ENCODE peak calls at places on chromosomes 7 and 10, in ten cellular contexts. One of them, this sample, is unnamed.

GRCh38 chr10:44969854-44970253 is 8.8 kb downstream of the DEPP1 start:
- DNase-seq in fibroblast of villous mesenchyme: no peak
- DNase-seq in Peyer's patch: peak; percentile 48
- DNase-seq in testis: no peak
- DNase-seq in right lobe of liver: peak; percentile 81
- DNase-seq in AG10803: no peak
- DNase-seq in fibroblast of mammary gland: no peak
- DNase-seq in thoracic aorta: no peak
- DNase-seq in PC-3: no peak
- DNase-seq in cardiac fibroblast: no peak
- DNase-seq in this sample: no peak

GRCh38 chr10:76306859-76307258 is 875.4 kb downstream of the LRMDA start:
- DNase-seq in right lobe of liver: no peak
- DNase-seq in testis: no peak
- DNase-seq in fibroblast of mammary gland: peak; percentile 57
- DNase-seq in Peyer's patch: no peak
- DNase-seq in thoracic aorta: no peak
- DNase-seq in AG10803: peak; percentile 85
- DNase-seq in fibroblast of villous mesenchyme: peak; percentile 97
- DNase-seq in cardiac fibroblast: peak; percentile 58
- DNase-seq in PC-3: no peak
- DNase-seq in this sample: peak; percentile 53

GRCh38 chr10:30346135-30346534 is 2.9 kb downstream of the MTPAP start:
- DNase-seq in PC-3: no peak
- DNase-seq in fibroblast of villous mesenchyme: no peak
- DNase-seq in cardiac fibroblast: no peak
- DNase-seq in AG10803: no peak
- DNase-seq in right lobe of liver: no peak
- DNase-seq in testis: no peak
- DNase-seq in thoracic aorta: no peak
- DNase-seq in fibroblast of mammary gland: no peak
- DNase-seq in Peyer's patch: no peak
- DNase-seq in this sample: no peak

GRCh38 chr10:36141786-36142560 is 499.9 kb upstream of the FZD8 start:
- DNase-seq in fibroblast of mammary gland: peak; percentile 12
- DNase-seq in cardiac fibroblast: peak; percentile 26
- DNase-seq in Peyer's patch: no peak
- DNase-seq in right lobe of liver: no peak
- DNase-seq in AG10803: peak; percentile 7
- DNase-seq in PC-3: no peak
- DNase-seq in testis: no peak
- DNase-seq in fibroblast of villous mesenchyme: no peak
- DNase-seq in thoracic aorta: no peak
- DNase-seq in this sample: no peak

GRCh38 chr10:44880090-44880715 is 30.9 kb upstream of the TMEM72 start:
- DNase-seq in testis: no peak
- DNase-seq in AG10803: no peak
- DNase-seq in right lobe of liver: no peak
- DNase-seq in cardiac fibroblast: no peak
- DNase-seq in fibroblast of villous mesenchyme: no peak
- DNase-seq in fibroblast of mammary gland: no peak
- DNase-seq in Peyer's patch: no peak
- DNase-seq in PC-3: no peak
- DNase-seq in thoracic aorta: no peak
- DNase-seq in this sample: no peak

GRCh38 chr10:28125701-28126100 is 126.8 kb upstream of the ODAD2 start:
- DNase-seq in Peyer's patch: no peak
- DNase-seq in fibroblast of villous mesenchyme: peak; percentile 25
- DNase-seq in testis: no peak
- DNase-seq in right lobe of liver: no peak
- DNase-seq in cardiac fibroblast: peak; percentile 28
- DNase-seq in fibroblast of mammary gland: peak; percentile 57
- DNase-seq in AG10803: peak; percentile 89
- DNase-seq in PC-3: peak; percentile 14
- DNase-seq in thoracic aorta: no peak
- DNase-seq in this sample: peak; percentile 24

GRCh38 chr10:123402656-123403055 is 248.5 kb downstream of the BUB3 start:
- DNase-seq in cardiac fibroblast: no peak
- DNase-seq in Peyer's patch: no peak
- DNase-seq in right lobe of liver: no peak
- DNase-seq in fibroblast of mammary gland: no peak
- DNase-seq in AG10803: no peak
- DNase-seq in testis: no peak
- DNase-seq in fibroblast of villous mesenchyme: no peak
- DNase-seq in PC-3: no peak
- DNase-seq in thoracic aorta: no peak
- DNase-seq in this sample: no peak

GRCh38 chr7:116045532-116045931 is 15.0 kb upstream of the TFEC start:
- DNase-seq in right lobe of liver: no peak
- DNase-seq in AG10803: no peak
- DNase-seq in PC-3: no peak
- DNase-seq in cardiac fibroblast: no peak
- DNase-seq in fibroblast of mammary gland: no peak
- DNase-seq in fibroblast of villous mesenchyme: no peak
- DNase-seq in Peyer's patch: no peak
- DNase-seq in testis: no peak
- DNase-seq in thoracic aorta: no peak
- DNase-seq in this sample: no peak

GRCh38 chr7:46545790-46546189 is 624.7 kb upstream of the IGFBP3 start:
- DNase-seq in AG10803: peak; percentile 79
- DNase-seq in thoracic aorta: no peak
- DNase-seq in PC-3: peak; percentile 94
- DNase-seq in right lobe of liver: no peak
- DNase-seq in fibroblast of villous mesenchyme: peak; percentile 90
- DNase-seq in Peyer's patch: no peak
- DNase-seq in testis: no peak
- DNase-seq in fibroblast of mammary gland: peak; percentile 76
- DNase-seq in cardiac fibroblast: peak; percentile 83
- DNase-seq in this sample: peak; percentile 67

GRCh38 chr10:72001026-72001380 is 36.8 kb downstream of the CHST3 start:
- DNase-seq in fibroblast of mammary gland: no peak
- DNase-seq in cardiac fibroblast: no peak
- DNase-seq in testis: peak; percentile 57
- DNase-seq in PC-3: no peak
- DNase-seq in thoracic aorta: no peak
- DNase-seq in right lobe of liver: no peak
- DNase-seq in fibroblast of villous mesenchyme: no peak
- DNase-seq in AG10803: peak; percentile 35
- DNase-seq in Peyer's patch: no peak
- DNase-seq in this sample: no peak

GRCh38 chr10:28785018-28785417 is 107.7 kb downstream of the BAMBI start:
- DNase-seq in right lobe of liver: no peak
- DNase-seq in thoracic aorta: no peak
- DNase-seq in fibroblast of mammary gland: no peak
- DNase-seq in PC-3: no peak
- DNase-seq in cardiac fibroblast: no peak
- DNase-seq in Peyer's patch: no peak
- DNase-seq in AG10803: no peak
- DNase-seq in fibroblast of villous mesenchyme: no peak
- DNase-seq in testis: no peak
- DNase-seq in this sample: no peak

GRCh38 chr10:36096571-36096970 is 454.5 kb upstream of the FZD8 start:
- DNase-seq in Peyer's patch: no peak
- DNase-seq in right lobe of liver: no peak
- DNase-seq in PC-3: peak; percentile 97
- DNase-seq in fibroblast of mammary gland: peak; percentile 62
- DNase-seq in cardiac fibroblast: peak; percentile 67
- DNase-seq in fibroblast of villous mesenchyme: no peak
- DNase-seq in AG10803: peak; percentile 16
- DNase-seq in testis: no peak
- DNase-seq in thoracic aorta: no peak
- DNase-seq in this sample: peak; percentile 9

GRCh38 chr7:1569016-1569415 is 816 bp downstream of the PSMG3 start:
- DNase-seq in right lobe of liver: no peak
- DNase-seq in thoracic aorta: no peak
- DNase-seq in AG10803: peak; percentile 49
- DNase-seq in fibroblast of villous mesenchyme: peak; percentile 66
- DNase-seq in testis: no peak
- DNase-seq in Peyer's patch: no peak
- DNase-seq in PC-3: peak; percentile 62
- DNase-seq in fibroblast of mammary gland: peak; percentile 90
- DNase-seq in cardiac fibroblast: peak; percentile 47
- DNase-seq in this sample: no peak

GRCh38 chr7:121079425-121080169 is 91.1 kb downstream of the CPED1 start:
- DNase-seq in right lobe of liver: peak; percentile 71
- DNase-seq in AG10803: peak; percentile 22
- DNase-seq in thoracic aorta: no peak
- DNase-seq in Peyer's patch: no peak
- DNase-seq in fibroblast of villous mesenchyme: no peak
- DNase-seq in fibroblast of mammary gland: peak; percentile 43
- DNase-seq in testis: no peak
- DNase-seq in PC-3: peak; percentile 73
- DNase-seq in cardiac fibroblast: peak; percentile 62
- DNase-seq in this sample: peak; percentile 53

GRCh38 chr10:70135684-70136083 is 3.1 kb upstream of the AIFM2 start:
- DNase-seq in Peyer's patch: no peak
- DNase-seq in fibroblast of villous mesenchyme: no peak
- DNase-seq in fibroblast of mammary gland: no peak
- DNase-seq in PC-3: no peak
- DNase-seq in thoracic aorta: no peak
- DNase-seq in testis: no peak
- DNase-seq in AG10803: no peak
- DNase-seq in right lobe of liver: no peak
- DNase-seq in cardiac fibroblast: no peak
- DNase-seq in this sample: no peak

GRCh38 chr10:77279207-77279606 is 358.4 kb downstream of the KCNMA1 start:
- DNase-seq in right lobe of liver: peak; percentile 64
- DNase-seq in PC-3: no peak
- DNase-seq in Peyer's patch: no peak
- DNase-seq in fibroblast of mammary gland: peak; percentile 70
- DNase-seq in fibroblast of villous mesenchyme: no peak
- DNase-seq in thoracic aorta: peak; percentile 22
- DNase-seq in AG10803: peak; percentile 82
- DNase-seq in cardiac fibroblast: no peak
- DNase-seq in testis: no peak
- DNase-seq in this sample: no peak

GRCh38 chr10:3895045-3895609 is 110.1 kb upstream of the KLF6 start:
- DNase-seq in right lobe of liver: no peak
- DNase-seq in cardiac fibroblast: peak; percentile 89
- DNase-seq in testis: no peak
- DNase-seq in thoracic aorta: no peak
- DNase-seq in AG10803: peak; percentile 8
- DNase-seq in fibroblast of mammary gland: peak; percentile 55
- DNase-seq in PC-3: no peak
- DNase-seq in Peyer's patch: no peak
- DNase-seq in fibroblast of villous mesenchyme: peak; percentile 37
- DNase-seq in this sample: peak; percentile 74

GRCh38 chr7:98250789-98251188 is 1.2 kb downstream of the TECPR1 start:
- DNase-seq in testis: no peak
- DNase-seq in PC-3: peak; percentile 21
- DNase-seq in thoracic aorta: no peak
- DNase-seq in fibroblast of villous mesenchyme: no peak
- DNase-seq in right lobe of liver: no peak
- DNase-seq in AG10803: no peak
- DNase-seq in Peyer's patch: no peak
- DNase-seq in fibroblast of mammary gland: no peak
- DNase-seq in cardiac fibroblast: no peak
- DNase-seq in this sample: no peak
- H3K4me3 ChIP-seq in testis: no peak overlapping the region
- H3K4me3 ChIP-seq in PC-3: peak overlapping the region; percentile 99
- H3K4me3 ChIP-seq in thoracic aorta: peak overlapping the region; percentile 99
- H3K4me3 ChIP-seq in fibroblast of villous mesenchyme: no peak overlapping the region
- H3K4me3 ChIP-seq in right lobe of liver: no peak overlapping the region
- H3K4me3 ChIP-seq in AG10803: no peak overlapping the region
- H3K4me3 ChIP-seq in Peyer's patch: peak overlapping the region; percentile 82
- H3K4me3 ChIP-seq in fibroblast of mammary gland: no peak overlapping the region
- H3K4me3 ChIP-seq in cardiac fibroblast: no peak overlapping the region
- H3K4me3 ChIP-seq in this sample: peak overlapping the region; percentile 90

GRCh38 chr10:103333934-103334520 is 16.9 kb downstream of the PCGF6 start:
- DNase-seq in AG10803: peak; percentile 28
- DNase-seq in testis: no peak
- DNase-seq in thoracic aorta: no peak
- DNase-seq in cardiac fibroblast: peak; percentile 49
- DNase-seq in PC-3: peak; percentile 58
- DNase-seq in right lobe of liver: no peak
- DNase-seq in Peyer's patch: no peak
- DNase-seq in fibroblast of mammary gland: peak; percentile 42
- DNase-seq in fibroblast of villous mesenchyme: peak; percentile 30
- DNase-seq in this sample: peak; percentile 48
- TF ChIP-seq CTCF in AG10803: peak; percentile 67
- TF ChIP-seq CTCF in testis: peak; percentile 23
- TF ChIP-seq CTCF in thoracic aorta: peak; percentile 46
- TF ChIP-seq CTCF in cardiac fibroblast: peak; percentile 60
- TF ChIP-seq CTCF in PC-3: peak; percentile 66
- TF ChIP-seq CTCF in right lobe of liver: peak; percentile 72
- TF ChIP-seq CTCF in Peyer's patch: peak; percentile 42
- TF ChIP-seq CTCF in fibroblast of mammary gland: peak; percentile 63
- TF ChIP-seq CTCF in fibroblast of villous mesenchyme: peak; percentile 52
- TF ChIP-seq CTCF in this sample: peak; percentile 69

GRCh38 chr10:78551184-78552005 is 517.4 kb upstream of the ZMIZ1 start:
- DNase-seq in testis: no peak
- DNase-seq in fibroblast of mammary gland: no peak
- DNase-seq in cardiac fibroblast: no peak
- DNase-seq in thoracic aorta: no peak
- DNase-seq in right lobe of liver: peak; percentile 54
- DNase-seq in Peyer's patch: no peak
- DNase-seq in fibroblast of villous mesenchyme: no peak
- DNase-seq in AG10803: no peak
- DNase-seq in PC-3: no peak
- DNase-seq in this sample: no peak
- H3K4me3 ChIP-seq in testis: no peak overlapping the region
- H3K4me3 ChIP-seq in fibroblast of mammary gland: no peak overlapping the region
- H3K4me3 ChIP-seq in cardiac fibroblast: no peak overlapping the region
- H3K4me3 ChIP-seq in thoracic aorta: no peak overlapping the region
- H3K4me3 ChIP-seq in right lobe of liver: no peak overlapping the region
- H3K4me3 ChIP-seq in Peyer's patch: no peak overlapping the region
- H3K4me3 ChIP-seq in fibroblast of villous mesenchyme: no peak overlapping the region
- H3K4me3 ChIP-seq in AG10803: no peak overlapping the region
- H3K4me3 ChIP-seq in PC-3: no peak overlapping the region
- H3K4me3 ChIP-seq in this sample: no peak overlapping the region

GRCh38 chr7:154695836-154696235 is 307.1 kb downstream of the PAXIP1 start:
- DNase-seq in thoracic aorta: no peak
- DNase-seq in Peyer's patch: no peak
- DNase-seq in fibroblast of mammary gland: no peak
- DNase-seq in PC-3: no peak
- DNase-seq in AG10803: no peak
- DNase-seq in testis: no peak
- DNase-seq in cardiac fibroblast: no peak
- DNase-seq in fibroblast of villous mesenchyme: no peak
- DNase-seq in right lobe of liver: no peak
- DNase-seq in this sample: no peak

GRCh38 chr7:154690411-154690810 is 312.5 kb downstream of the PAXIP1 start:
- DNase-seq in cardiac fibroblast: no peak
- DNase-seq in testis: no peak
- DNase-seq in right lobe of liver: no peak
- DNase-seq in AG10803: no peak
- DNase-seq in PC-3: no peak
- DNase-seq in thoracic aorta: no peak
- DNase-seq in Peyer's patch: no peak
- DNase-seq in fibroblast of mammary gland: no peak
- DNase-seq in fibroblast of villous mesenchyme: no peak
- DNase-seq in this sample: no peak

GRCh38 chr7:154688952-154689351 is 314.0 kb downstream of the PAXIP1 start:
- DNase-seq in AG10803: no peak
- DNase-seq in fibroblast of mammary gland: no peak
- DNase-seq in Peyer's patch: no peak
- DNase-seq in PC-3: no peak
- DNase-seq in fibroblast of villous mesenchyme: no peak
- DNase-seq in cardiac fibroblast: no peak
- DNase-seq in thoracic aorta: no peak
- DNase-seq in right lobe of liver: no peak
- DNase-seq in testis: no peak
- DNase-seq in this sample: no peak

GRCh38 chr7:154696556-154696955 is 306.4 kb downstream of the PAXIP1 start:
- DNase-seq in PC-3: no peak
- DNase-seq in testis: no peak
- DNase-seq in thoracic aorta: no peak
- DNase-seq in cardiac fibroblast: no peak
- DNase-seq in Peyer's patch: no peak
- DNase-seq in AG10803: no peak
- DNase-seq in right lobe of liver: no peak
- DNase-seq in fibroblast of mammary gland: no peak
- DNase-seq in fibroblast of villous mesenchyme: no peak
- DNase-seq in this sample: no peak

GRCh38 chr7:154693646-154694045 is 309.3 kb downstream of the PAXIP1 start:
- DNase-seq in PC-3: no peak
- DNase-seq in cardiac fibroblast: no peak
- DNase-seq in AG10803: no peak
- DNase-seq in thoracic aorta: no peak
- DNase-seq in testis: no peak
- DNase-seq in right lobe of liver: no peak
- DNase-seq in fibroblast of villous mesenchyme: no peak
- DNase-seq in Peyer's patch: no peak
- DNase-seq in fibroblast of mammary gland: no peak
- DNase-seq in this sample: no peak
- TF ChIP-seq CTCF in PC-3: no peak
- TF ChIP-seq CTCF in cardiac fibroblast: no peak
- TF ChIP-seq CTCF in AG10803: no peak
- TF ChIP-seq CTCF in thoracic aorta: no peak
- TF ChIP-seq CTCF in testis: no peak
- TF ChIP-seq CTCF in right lobe of liver: no peak
- TF ChIP-seq CTCF in fibroblast of villous mesenchyme: no peak
- TF ChIP-seq CTCF in Peyer's patch: no peak
- TF ChIP-seq CTCF in fibroblast of mammary gland: no peak
- TF ChIP-seq CTCF in this sample: no peak